ENCODE peak calls at places on chromosome 1, in ten cellular contexts. S is iPS-NIHi11; J is effector CD4-positive, alpha-beta T cell; G is DMS79 treated with DMSO at 0.1 percent for 48 hours; F is heart left ventricle; T is Peyer's patch; W is GM10248; V is stomach; N is substantia nigra; B is OCI-M1. U is an unnamed sample.

GRCh38 chr1:53377438-53377841 is 49.6 kb upstream of the LRP8 start:
- DNase-seq in F (no peak), T (no peak), V (peak), W (no peak), J (no peak), B (no peak), G (no peak), S (no peak), N (no peak), U (no peak)

GRCh38 chr1:212458817-212459216 is 26.1 kb downstream of the NENF start:
- DNase-seq in B (peak), G (no peak), J (no peak), T (no peak), F (no peak), N (no peak), V (no peak), S (peak), W (no peak), U (no peak)

GRCh38 chr1:205474571-205474970 is 18.7 kb upstream of the BLACAT1 start:
- DNase-seq in S (no peak), F (no peak), V (no peak), W (no peak), B (no peak), G (no peak), J (no peak), T (no peak), N (no peak), U (no peak)

GRCh38 chr1:61244114-61244513 is 161.8 kb downstream of the NFIA start:
- DNase-seq in N (no peak), W (no peak), V (no peak), S (no peak), F (no peak), B (peak), T (no peak), J (no peak), G (peak), U (peak)

GRCh38 chr1:226737819-226738420 is 1.2 kb downstream of the ITPKB start:
- DNase-seq in W (no peak), S (peak), G (peak), N (peak), F (peak), T (peak), J (no peak), V (peak), B (no peak), U (peak)

GRCh38 chr1:114274621-114275317 is 121.1 kb upstream of the SYT6 start:
- DNase-seq in G (no peak), V (no peak), J (no peak), N (no peak), S (no peak), W (no peak), F (no peak), T (no peak), B (no peak), U (no peak)

GRCh38 chr1:225350872-225351271 is 77.0 kb downstream of the LBR start:
- DNase-seq in N (no peak), V (no peak), J (no peak), B (no peak), S (no peak), W (no peak), T (no peak), G (no peak), F (no peak), U (no peak)

GRCh38 chr1:19974822-19975416 is 4.5 kb downstream of the PLA2G2A start:
- DNase-seq in B (peak), G (peak), V (peak), T (no peak), F (peak), W (peak), S (peak), J (no peak), N (no peak), U (peak)

GRCh38 chr1:65719391-65719790 is 73.3 kb upstream of the PDE4B start:
- DNase-seq in W (no peak), B (no peak), G (no peak), S (no peak), T (no peak), J (no peak), N (no peak), F (no peak), V (no peak), U (no peak)

GRCh38 chr1:235749755-235750300 is 100.2 kb upstream of the GNG4 start:
- DNase-seq in W (no peak), V (no peak), F (no peak), T (no peak), N (no peak), S (no peak), B (no peak), G (no peak), J (no peak), U (peak)

GRCh38 chr1:21761052-21761451 is 21.9 kb downstream of the USP48 start:
- DNase-seq in J (no peak), N (no peak), V (no peak), F (no peak), S (no peak), W (no peak), G (no peak), T (no peak), B (peak), U (no peak)

GRCh38 chr1:50593515-50593914 is 170.3 kb upstream of the DMRTA2 start:
- DNase-seq in F (no peak), J (no peak), G (no peak), V (no peak), W (no peak), B (no peak), S (no peak), N (no peak), T (no peak), U (no peak)

GRCh38 chr1:34790985-34791384 is 1.8 kb upstream of the GJA4 start:
- DNase-seq in F (peak), J (no peak), W (no peak), T (no peak), S (peak), B (no peak), N (no peak), G (no peak), V (no peak), U (no peak)

GRCh38 chr1:117826551-117827078 is 102.8 kb downstream of the GDAP2 start:
- DNase-seq in J (no peak), G (no peak), V (no peak), N (no peak), S (no peak), F (peak), W (no peak), T (no peak), B (peak), U (peak)

U was measured in endothelial cell of umbilical vein.